ENCODE peak calls at places on chromosomes 13 and 19, in four cellular contexts. O is mucosa of descending colon, T is H9, K is lower leg skin. W is an unnamed sample.

GRCh38 chr13:71374471-71375041 is 492.4 kb downstream of the DACH1 start:
- DNase-seq in O (no peak), T (no peak), K (no peak), W (no peak)

GRCh38 chr13:39025433-39025839 is 12.5 kb downstream of the PROSER1 start:
- DNase-seq in O (peak; percentile 30), T (no peak), K (no peak), W (no peak)

GRCh38 chr19:55443045-55443823 is at the start of gene SHISA7:
- DNase-seq in O (no peak), T (no peak), K (no peak), W (no peak)

GRCh38 chr13:100881291-100881864 is 206.8 kb upstream of the TMTC4 start:
- DNase-seq in O (no peak), T (no peak), K (no peak), W (no peak)

GRCh38 chr13:72384879-72385278 is 342.6 kb downstream of the MZT1 start:
- DNase-seq in O (peak; percentile 1), T (no peak), K (no peak), W (no peak)

GRCh38 chr19:3145909-3146676 is 10.3 kb downstream of the GNA15 start:
- DNase-seq in O (no peak), T (no peak), K (no peak), W (no peak)

GRCh38 chr19:44607049-44607448 is 6.3 kb upstream of the IGSF23 start:
- DNase-seq in O (peak; percentile 51), T (no peak), K (no peak), W (no peak)

GRCh38 chr13:21677075-21677628 is 6.3 kb downstream of the FGF9 start:
- DNase-seq in O (no peak), T (no peak), K (no peak), W (no peak)

GRCh38 chr19:51903192-51903591 is 1.6 kb downstream of the ZNF649 start:
- DNase-seq in O (no peak), T (no peak), K (no peak), W (no peak)

GRCh38 chr19:1247747-1248453 is 483 bp upstream of the MIDN start:
- DNase-seq in O (peak; percentile 77), T (peak; percentile 75), K (peak; percentile 94), W (peak; percentile 59)
- TF ChIP-seq CTCF in O (no peak), T (peak; percentile 63), K (no peak), W (peak; percentile 40)

GRCh38 chr19:38928406-38929001 is 2.1 kb downstream of the SARS2 start:
- DNase-seq in O (no peak), T (no peak), K (no peak), W (no peak)

GRCh38 chr19:38933544-38933943 is 2.8 kb downstream of the MRPS12 start:
- DNase-seq in O (no peak), T (no peak), K (no peak), W (no peak)

GRCh38 chr19:38929929-38930775 is at the start of gene SARS2:
- DNase-seq in O (peak; percentile 95), T (peak; percentile 95), K (peak; percentile 98), W (peak; percentile 97)

GRCh38 chr19:38930776-38931761 is at the start of gene MRPS12:
- DNase-seq in O (peak; percentile 99), T (peak; percentile 99), K (peak; percentile 100), W (peak; percentile 99)

DNA sequence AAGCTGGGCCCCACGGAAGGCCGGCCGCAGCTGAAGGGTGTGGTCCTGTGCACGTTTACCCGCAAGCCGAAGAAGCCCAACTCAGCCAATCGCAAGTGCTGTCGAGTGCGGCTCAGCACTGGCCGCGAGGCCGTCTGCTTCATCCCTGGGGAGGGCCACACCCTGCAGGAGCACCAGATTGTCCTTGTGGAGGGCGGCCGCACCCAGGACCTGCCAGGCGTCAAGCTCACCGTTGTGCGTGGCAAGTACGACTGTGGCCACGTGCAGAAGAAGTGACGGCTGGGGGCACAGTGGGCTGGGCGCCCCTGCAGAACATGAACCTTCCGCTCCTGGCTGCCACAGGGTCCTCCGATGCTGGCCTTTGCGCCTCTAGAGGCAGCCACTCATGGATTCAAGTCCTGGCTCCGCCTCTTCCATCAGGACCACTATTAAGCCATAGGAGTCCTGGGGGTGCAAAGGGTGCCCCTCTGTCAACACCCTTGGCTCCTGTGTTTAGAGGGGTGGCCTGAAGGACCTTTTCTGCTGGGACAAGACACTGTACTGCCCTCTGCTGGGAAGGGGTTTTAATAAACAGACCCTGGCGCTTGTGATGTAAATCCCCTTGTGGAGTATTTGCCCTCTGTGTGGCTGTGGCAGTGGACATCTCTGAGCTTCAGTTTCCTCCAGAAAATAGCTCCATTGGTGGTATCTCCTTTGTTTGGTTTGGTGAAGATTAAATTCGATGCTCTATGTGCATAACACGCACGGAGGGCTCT is 1.9 kb downstream of the MRPS12 start:
- DNase-seq in O (peak; percentile 53), T (peak; percentile 54), K (no peak), W (no peak)
- TF ChIP-seq CTCF in O (no peak), T (peak; percentile 65), K (no peak), W (peak; percentile 36)

GRCh38 chr13:112709825-112710783 is 20.3 kb downstream of the ATP11A start:
- DNase-seq in O (no peak), T (no peak), K (peak; percentile 71), W (no peak)

GRCh38 chr13:112710855-112711527 is 21.2 kb downstream of the ATP11A start:
- DNase-seq in O (no peak), T (no peak), K (peak; percentile 84), W (no peak)

GRCh38 chr13:112713517-112714253 is 23.8 kb downstream of the ATP11A start:
- DNase-seq in O (no peak), T (no peak), K (peak; percentile 70), W (no peak)

GRCh38 chr13:112712451-112712881 is 22.6 kb downstream of the ATP11A start:
- DNase-seq in O (no peak), T (no peak), K (peak; percentile 86), W (no peak)

GRCh38 chr13:112711528-112712265 is 21.9 kb downstream of the ATP11A start:
- DNase-seq in O (peak; percentile 68), T (peak; percentile 93), K (peak; percentile 95), W (peak; percentile 75)
- TF ChIP-seq CTCF in O (no peak), T (peak; percentile 69), K (no peak), W (no peak)

GRCh38 chr13:43786766-43787517 is at the start of gene ENOX1:
- DNase-seq in O (peak; percentile 24), T (peak; percentile 65), K (peak; percentile 85), W (peak; percentile 57)
- TF ChIP-seq CTCF in O (no peak), T (peak; percentile 27), K (no peak), W (peak; percentile 24)

GRCh38 chr19:46471116-46471733 is at the start of gene PNMA8A:
- DNase-seq in O (peak; percentile 19), T (peak; percentile 95), K (no peak), W (no peak)
- TF ChIP-seq CTCF in O (no peak), T (no peak), K (no peak), W (no peak)

DNA sequence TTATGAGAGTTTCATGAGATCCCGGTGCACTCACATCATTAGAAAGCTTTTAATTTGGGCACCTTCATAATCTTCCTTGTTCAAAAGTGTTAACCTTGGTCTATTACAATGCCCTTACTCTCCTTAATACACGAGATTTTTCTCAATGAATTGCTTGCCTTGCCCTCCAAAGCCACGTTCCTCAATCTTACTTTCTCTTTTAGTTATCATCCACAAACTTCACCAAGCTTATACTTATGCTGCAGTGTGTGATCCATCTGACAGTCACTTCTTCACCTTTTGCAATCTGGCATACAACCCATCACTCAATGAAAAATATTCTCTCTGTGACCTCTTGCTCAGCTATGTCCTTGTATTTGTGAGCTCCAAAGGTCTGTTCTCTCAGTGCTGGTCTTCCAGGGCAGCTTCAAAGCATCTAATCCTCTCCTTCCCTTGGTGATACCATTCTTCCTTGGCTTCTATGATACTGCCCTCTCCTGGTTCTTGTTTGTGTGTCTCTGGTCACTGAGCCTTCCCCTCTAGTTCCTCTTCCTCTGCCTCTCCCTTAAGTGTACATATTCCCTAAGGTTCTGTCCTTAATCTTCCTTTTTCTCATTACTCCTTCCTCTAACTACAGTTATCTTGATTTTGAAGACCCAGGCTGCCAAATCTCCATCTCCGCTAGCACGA is 202.2 kb upstream of the STARD13 start:
- DNase-seq in O (peak; percentile 25), T (peak; percentile 27), K (no peak), W (peak; percentile 42)
- TF ChIP-seq CTCF in O (no peak), T (peak; percentile 54), K (no peak), W (peak; percentile 36)